ENCODE peak calls at places on chromosomes 3 and 15, in eight cellular contexts. R is heart left ventricle; B is CD8-positive, alpha-beta T cell; E is mucosa of descending colon; W is K562; Q is body of pancreas; I is testis; Y is transverse colon. N is an unnamed sample.

GRCh38 chr3:109081746-109082510 is 36.0 kb downstream of the MORC1 start:
- DNase-seq in I (peak; percentile 30), Q (peak; percentile 56), E (peak; percentile 58), B (no peak), W (peak; percentile 13), R (no peak), Y (peak; percentile 14), N (peak; percentile 47)

GRCh38 chr3:48039487-48040190 is 23.4 kb upstream of the MAP4 start:
- DNase-seq in R (no peak), B (no peak), I (no peak), W (no peak), Y (no peak), E (no peak), Q (no peak), N (peak; percentile 50)

GRCh38 chr3:8500208-8500961 is 1.2 kb upstream of the LMCD1 start:
- DNase-seq in Q (peak; percentile 73), R (no peak), B (no peak), E (no peak), Y (no peak), I (no peak), W (no peak), N (peak; percentile 65)

GRCh38 chr15:25172691-25173090 is 217.9 kb downstream of the SNRPN start:
- DNase-seq in W (no peak), I (no peak), B (no peak), Q (no peak), E (no peak), R (peak; percentile 4), Y (no peak), N (peak; percentile 21)

GRCh38 chr3:151684104-151684503 is 49.6 kb upstream of the AADACL2 start:
- DNase-seq in I (no peak), B (no peak), R (no peak), Y (no peak), W (no peak), E (no peak), Q (no peak), N (no peak)

GRCh38 chr3:176513604-176514003 is 683.7 kb downstream of the TBL1XR1 start:
- DNase-seq in E (peak; percentile 4), I (no peak), W (no peak), R (no peak), B (no peak), Q (no peak), Y (no peak), N (peak; percentile 47)

GRCh38 chr15:57235865-57236264 is 140.4 kb upstream of the CGNL1 start:
- DNase-seq in B (no peak), I (no peak), Y (no peak), W (no peak), Q (no peak), E (no peak), R (no peak), N (peak; percentile 32)

GRCh38 chr3:77780621-77781020 is 740.7 kb downstream of the ROBO2 start:
- DNase-seq in W (no peak), Q (no peak), I (no peak), Y (no peak), E (no peak), R (no peak), B (no peak), N (no peak)

GRCh38 chr15:56040081-56041035 is 46.9 kb upstream of the NEDD4 start:
- DNase-seq in Y (peak; percentile 48), Q (peak; percentile 89), R (peak; percentile 56), E (peak; percentile 9), W (no peak), I (peak; percentile 25), B (no peak), N (peak; percentile 88)

GRCh38 chr3:138364356-138365252 is 16.2 kb downstream of the MRAS start:
- DNase-seq in B (no peak), E (no peak), R (peak; percentile 68), Q (no peak), I (no peak), Y (no peak), W (no peak), N (no peak)

GRCh38 chr15:34241376-34242350 is 16.8 kb downstream of the EMC4 start:
- DNase-seq in B (no peak), R (no peak), Y (peak; percentile 18), I (no peak), W (peak; percentile 43), E (peak; percentile 62), Q (peak; percentile 47), N (no peak)

GRCh38 chr3:123310741-123311140 is 109.0 kb downstream of the SEC22A start:
- DNase-seq in I (no peak), B (no peak), Q (no peak), W (no peak), Y (no peak), E (no peak), R (peak; percentile 9), N (no peak)

GRCh38 chr15:85788796-85789495 is 5.8 kb downstream of the KLHL25 start:
- DNase-seq in W (no peak), E (peak; percentile 75), I (no peak), Q (peak; percentile 34), B (no peak), Y (peak; percentile 73), R (no peak), N (peak; percentile 25)

GRCh38 chr3:10992946-10993728 is 589 bp downstream of the SLC6A1 start:
- DNase-seq in I (no peak), B (no peak), W (no peak), R (no peak), Y (no peak), Q (no peak), E (no peak), N (no peak)

GRCh38 chr3:28244471-28244870 is 3.1 kb downstream of the CMC1 start:
- DNase-seq in W (no peak), R (no peak), B (no peak), Q (no peak), E (no peak), Y (no peak), I (no peak), N (no peak)

GRCh38 chr3:73094127-73094526 is 32.7 kb downstream of the EBLN2 start:
- DNase-seq in I (no peak), B (no peak), Q (no peak), E (no peak), W (peak; percentile 70), R (no peak), Y (no peak), N (peak; percentile 46)
- H3K4me3 ChIP-seq in I (no peak overlapping the region), B (no peak overlapping the region), Q (no peak overlapping the region), E (no peak overlapping the region), W (no peak overlapping the region), R (no peak overlapping the region), Y (no peak overlapping the region), N (no peak overlapping the region)

DNA sequence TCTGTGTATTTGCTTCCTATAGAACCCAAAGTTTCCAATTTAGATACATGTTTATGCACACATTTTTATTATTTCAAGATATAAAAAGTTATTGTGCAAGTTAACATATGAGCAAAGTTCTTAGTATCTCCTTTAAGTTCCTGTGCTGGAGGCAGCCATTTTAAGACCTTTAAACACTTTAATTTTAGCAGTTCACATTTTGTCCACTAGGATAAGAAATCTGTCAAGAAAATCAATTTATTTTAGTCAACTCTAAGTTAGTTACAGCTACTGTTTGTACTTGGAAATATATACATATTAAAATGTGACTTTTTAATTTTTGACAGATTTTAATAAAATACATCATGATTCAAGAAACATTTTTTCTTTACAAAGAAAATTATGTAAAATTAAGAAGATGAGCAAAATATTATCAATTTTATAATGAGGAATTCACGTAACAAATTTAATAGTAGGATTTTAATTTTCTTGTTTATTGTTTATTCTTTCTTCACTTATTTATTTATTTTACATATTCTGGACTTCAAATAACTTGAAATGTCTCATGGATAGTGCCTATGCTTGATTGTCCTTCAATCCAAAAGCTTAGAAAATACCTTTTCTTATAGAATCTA is 402.6 kb upstream of the GBE1 start:
- DNase-seq in I (no peak), Q (no peak), E (no peak), W (peak; percentile 7), Y (no peak), B (no peak), R (no peak), N (no peak)
- TF ChIP-seq CTCF in I (no peak), Q (no peak), E (no peak), W (no peak), Y (no peak), B (peak; percentile 25), R (no peak), N (no peak)

DNA sequence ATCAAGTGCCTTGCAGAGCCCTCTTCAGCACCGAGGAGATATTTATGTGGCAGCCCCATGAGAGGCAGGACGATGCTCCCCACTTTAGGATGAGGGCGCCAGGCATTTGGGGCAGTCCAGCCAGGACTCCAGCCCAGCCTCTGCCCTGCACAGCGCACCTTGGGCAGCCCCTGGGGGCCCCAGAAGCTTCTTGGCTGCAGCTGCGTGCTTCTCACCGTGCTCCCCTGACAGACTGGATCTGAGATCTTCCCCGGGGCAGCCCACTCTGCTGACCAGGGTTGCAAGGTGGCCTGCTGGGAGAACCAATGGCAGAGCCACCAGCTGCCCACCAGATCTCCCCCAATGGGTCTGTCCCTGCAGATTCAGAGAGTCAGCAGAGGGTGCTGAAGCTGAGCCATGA is 14.9 kb upstream of the KLF13 start:
- DNase-seq in I (peak; percentile 10), R (no peak), Y (no peak), W (no peak), E (peak; percentile 1), B (no peak), Q (no peak), N (no peak)
- H3K4me1 ChIP-seq in I (peaks cover 6% of the 10 kb centered on the region), R (peaks cover 13% of the 10 kb centered on the region), Y (no peaks in the 10 kb centered on the region), W (no peaks in the 10 kb centered on the region), E (no peaks in the 10 kb centered on the region), B (peaks cover 33% of the 10 kb centered on the region), Q (no peaks in the 10 kb centered on the region), N (no peaks in the 10 kb centered on the region)

DNA sequence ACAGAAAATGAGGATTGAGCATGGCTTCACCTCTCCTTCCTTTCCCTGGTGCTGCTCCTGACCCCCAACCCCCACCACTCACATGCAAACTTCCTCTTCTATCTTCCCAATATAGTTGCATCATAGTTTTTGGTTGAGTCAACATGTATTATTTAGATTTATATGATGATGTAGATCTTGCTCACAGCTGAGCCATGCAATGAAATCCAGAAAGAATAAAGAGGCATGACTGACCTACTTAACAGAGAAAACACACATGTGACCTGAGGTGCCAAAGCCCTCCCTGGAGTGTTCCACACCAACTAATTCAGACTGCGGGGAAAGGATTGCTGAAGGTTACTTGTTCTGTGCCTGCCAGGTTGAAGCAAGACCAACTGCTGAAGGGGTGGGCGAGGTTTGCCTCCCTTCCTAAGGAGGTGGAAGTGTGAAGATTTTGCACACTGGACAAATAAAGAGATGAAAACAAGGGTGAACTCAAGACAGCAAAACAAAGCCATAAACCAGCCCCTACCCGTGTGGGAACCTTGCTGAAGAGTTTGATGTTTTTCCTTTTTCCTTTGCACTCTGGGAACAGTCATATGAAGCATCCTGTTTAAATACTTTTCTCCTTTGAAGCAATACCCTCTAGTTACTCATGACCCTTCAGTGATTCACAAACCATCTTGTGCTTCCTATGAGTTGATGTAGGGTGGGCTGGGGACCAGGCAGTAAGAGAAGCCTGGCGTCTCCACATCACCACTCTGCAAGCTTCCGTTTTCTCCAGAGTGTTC is 155.2 kb upstream of the UBE2E1 start:
- DNase-seq in I (no peak), W (no peak), B (no peak), E (no peak), Q (no peak), R (no peak), Y (no peak), N (no peak)
- H3K4me3 ChIP-seq in I (no peak overlapping the region), W (no peak overlapping the region), B (no peak overlapping the region), E (no peak overlapping the region), Q (no peak overlapping the region), R (no peak overlapping the region), Y (no peak overlapping the region), N (no peak overlapping the region)

DNA sequence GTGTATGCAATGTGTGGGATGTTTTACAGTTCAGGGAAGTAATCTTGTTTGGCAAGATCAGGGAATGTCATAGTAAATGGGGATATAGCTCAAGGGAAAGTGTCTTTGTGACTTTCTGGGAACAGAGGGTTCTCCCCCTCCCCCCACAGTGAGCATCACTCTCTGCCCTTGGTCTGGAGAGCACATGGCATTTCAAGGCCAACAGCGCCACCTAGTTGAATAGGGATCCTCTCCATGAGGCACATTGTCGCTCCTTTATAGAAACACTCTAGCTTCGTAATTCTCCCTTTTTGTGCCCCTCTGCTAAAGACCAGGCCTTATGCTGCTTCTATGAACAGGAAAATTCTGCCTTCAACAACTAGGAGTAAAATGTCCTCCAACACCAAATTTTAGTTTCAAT is 37.1 kb upstream of the ARNT2 start:
- DNase-seq in B (no peak), I (peak; percentile 32), Y (no peak), Q (no peak), R (no peak), W (peak; percentile 30), E (peak; percentile 3), N (no peak)
- TF ChIP-seq CTCF in B (no peak), I (no peak), Y (no peak), Q (no peak), R (no peak), W (peak; percentile 56), E (no peak), N (no peak)

N was measured in Caco-2.